ENCODE peak calls at places on chromosomes 7 and 10, in eight cellular contexts. One of them, this sample, is unnamed.

GRCh38 chr7:104230606-104231005 is 22.8 kb upstream of the ORC5 start:
- DNase-seq in A549: no peak
- DNase-seq in HepG2: no peak
- DNase-seq in HCT116: no peak
- DNase-seq in K562: no peak
- DNase-seq in NB4: no peak
- DNase-seq in H1: no peak
- DNase-seq in GM12878: no peak
- DNase-seq in this sample: no peak

GRCh38 chr10:110067960-110068770 is 60.4 kb downstream of the ADD3 start:
- DNase-seq in A549: no peak
- DNase-seq in HepG2: peak; percentile 44
- DNase-seq in HCT116: no peak
- DNase-seq in K562: peak; percentile 89
- DNase-seq in NB4: peak; percentile 69
- DNase-seq in H1: no peak
- DNase-seq in GM12878: no peak
- DNase-seq in this sample: no peak

GRCh38 chr7:112118581-112119566 is 87.3 kb downstream of the DOCK4 start:
- DNase-seq in A549: no peak
- DNase-seq in HepG2: no peak
- DNase-seq in HCT116: no peak
- DNase-seq in K562: no peak
- DNase-seq in NB4: no peak
- DNase-seq in H1: no peak
- DNase-seq in GM12878: no peak
- DNase-seq in this sample: no peak

GRCh38 chr7:48748081-48748833 is 176.1 kb upstream of the CDC14C start:
- DNase-seq in A549: no peak
- DNase-seq in HepG2: no peak
- DNase-seq in HCT116: no peak
- DNase-seq in K562: no peak
- DNase-seq in NB4: no peak
- DNase-seq in H1: no peak
- DNase-seq in GM12878: no peak
- DNase-seq in this sample: no peak

GRCh38 chr10:97074256-97075145 is 111.3 kb downstream of the SLIT1 start:
- DNase-seq in A549: no peak
- DNase-seq in HepG2: no peak
- DNase-seq in HCT116: no peak
- DNase-seq in K562: no peak
- DNase-seq in NB4: no peak
- DNase-seq in H1: no peak
- DNase-seq in GM12878: no peak
- DNase-seq in this sample: no peak

GRCh38 chr10:70723771-70724170 is 51.5 kb downstream of the ADAMTS14 start:
- DNase-seq in A549: no peak
- DNase-seq in HepG2: no peak
- DNase-seq in HCT116: no peak
- DNase-seq in K562: no peak
- DNase-seq in NB4: no peak
- DNase-seq in H1: no peak
- DNase-seq in GM12878: no peak
- DNase-seq in this sample: no peak

GRCh38 chr10:132364594-132364970 is 32.4 kb upstream of the PWWP2B start:
- DNase-seq in A549: no peak
- DNase-seq in HepG2: no peak
- DNase-seq in HCT116: no peak
- DNase-seq in K562: no peak
- DNase-seq in NB4: peak; percentile 41
- DNase-seq in H1: no peak
- DNase-seq in GM12878: no peak
- DNase-seq in this sample: no peak

GRCh38 chr7:127858915-127859189 is 172.4 kb downstream of the LRRC4 start:
- DNase-seq in A549: no peak
- DNase-seq in HepG2: no peak
- DNase-seq in HCT116: no peak
- DNase-seq in K562: no peak
- DNase-seq in NB4: no peak
- DNase-seq in H1: no peak
- DNase-seq in GM12878: no peak
- DNase-seq in this sample: no peak

GRCh38 chr10:118907051-118907450 is 122.5 kb upstream of the NANOS1 start:
- DNase-seq in A549: no peak
- DNase-seq in HepG2: no peak
- DNase-seq in HCT116: no peak
- DNase-seq in K562: no peak
- DNase-seq in NB4: no peak
- DNase-seq in H1: no peak
- DNase-seq in GM12878: no peak
- DNase-seq in this sample: no peak

GRCh38 chr10:29248156-29248555 is 40.7 kb upstream of the LYZL1 start:
- DNase-seq in A549: no peak
- DNase-seq in HepG2: no peak
- DNase-seq in HCT116: no peak
- DNase-seq in K562: no peak
- DNase-seq in NB4: no peak
- DNase-seq in H1: no peak
- DNase-seq in GM12878: no peak
- DNase-seq in this sample: no peak

GRCh38 chr7:47610506-47611044 is 28.7 kb upstream of the TNS3 start:
- DNase-seq in A549: peak; percentile 18
- DNase-seq in HepG2: peak; percentile 85
- DNase-seq in HCT116: no peak
- DNase-seq in K562: no peak
- DNase-seq in NB4: no peak
- DNase-seq in H1: no peak
- DNase-seq in GM12878: no peak
- DNase-seq in this sample: no peak

GRCh38 chr7:39336457-39336856 is 229.7 kb upstream of the YAE1 start:
- DNase-seq in A549: no peak
- DNase-seq in HepG2: no peak
- DNase-seq in HCT116: no peak
- DNase-seq in K562: no peak
- DNase-seq in NB4: no peak
- DNase-seq in H1: no peak
- DNase-seq in GM12878: no peak
- DNase-seq in this sample: no peak

GRCh38 chr7:44320794-44321371 is 4.5 kb downstream of the CAMK2B start:
- DNase-seq in A549: no peak
- DNase-seq in HepG2: no peak
- DNase-seq in HCT116: no peak
- DNase-seq in K562: no peak
- DNase-seq in NB4: no peak
- DNase-seq in H1: no peak
- DNase-seq in GM12878: no peak
- DNase-seq in this sample: no peak

GRCh38 chr7:132752431-132752830 is 176.2 kb upstream of the PLXNA4 start:
- DNase-seq in A549: no peak
- DNase-seq in HepG2: no peak
- DNase-seq in HCT116: no peak
- DNase-seq in K562: no peak
- DNase-seq in NB4: no peak
- DNase-seq in H1: no peak
- DNase-seq in GM12878: no peak
- DNase-seq in this sample: no peak

GRCh38 chr7:83347836-83348482 is 185.3 kb upstream of the PCLO start:
- DNase-seq in A549: peak; percentile 1
- DNase-seq in HepG2: no peak
- DNase-seq in HCT116: no peak
- DNase-seq in K562: no peak
- DNase-seq in NB4: no peak
- DNase-seq in H1: no peak
- DNase-seq in GM12878: no peak
- DNase-seq in this sample: peak; percentile 33

GRCh38 chr10:102812213-102812876 is 24.9 kb downstream of the CYP17A1 start:
- DNase-seq in A549: no peak
- DNase-seq in HepG2: no peak
- DNase-seq in HCT116: no peak
- DNase-seq in K562: no peak
- DNase-seq in NB4: peak; percentile 97
- DNase-seq in H1: no peak
- DNase-seq in GM12878: no peak
- DNase-seq in this sample: no peak

GRCh38 chr10:42769653-42770052 is 12.9 kb upstream of the BMS1 start:
- DNase-seq in A549: peak; percentile 31
- DNase-seq in HepG2: no peak
- DNase-seq in HCT116: no peak
- DNase-seq in K562: peak; percentile 66
- DNase-seq in NB4: no peak
- DNase-seq in H1: no peak
- DNase-seq in GM12878: no peak
- DNase-seq in this sample: no peak

GRCh38 chr7:24133691-24134090 is 150.3 kb upstream of the NPY start:
- DNase-seq in A549: no peak
- DNase-seq in HepG2: no peak
- DNase-seq in HCT116: no peak
- DNase-seq in K562: no peak
- DNase-seq in NB4: no peak
- DNase-seq in H1: no peak
- DNase-seq in GM12878: no peak
- DNase-seq in this sample: no peak

GRCh38 chr10:87744606-87745005 is 73.4 kb downstream of the ATAD1 start:
- DNase-seq in A549: no peak
- DNase-seq in HepG2: no peak
- DNase-seq in HCT116: no peak
- DNase-seq in K562: no peak
- DNase-seq in NB4: no peak
- DNase-seq in H1: no peak
- DNase-seq in GM12878: no peak
- DNase-seq in this sample: no peak

GRCh38 chr7:151311294-151311864 is 30.2 kb upstream of the NUB1 start:
- DNase-seq in A549: no peak
- DNase-seq in HepG2: peak; percentile 45
- DNase-seq in HCT116: no peak
- DNase-seq in K562: peak; percentile 79
- DNase-seq in NB4: peak; percentile 72
- DNase-seq in H1: no peak
- DNase-seq in GM12878: no peak
- DNase-seq in this sample: no peak

GRCh38 chr10:11444148-11444516 is 167.3 kb downstream of the USP6NL start:
- DNase-seq in A549: no peak
- DNase-seq in HepG2: no peak
- DNase-seq in HCT116: no peak
- DNase-seq in K562: no peak
- DNase-seq in NB4: no peak
- DNase-seq in H1: no peak
- DNase-seq in GM12878: no peak
- DNase-seq in this sample: no peak

GRCh38 chr7:107563761-107564552 is at the start of the genes COG5 and DUS4L:
- DNase-seq in A549: peak; percentile 66
- DNase-seq in HepG2: peak; percentile 61
- DNase-seq in HCT116: peak; percentile 56
- DNase-seq in K562: peak; percentile 95
- DNase-seq in NB4: peak; percentile 91
- DNase-seq in H1: peak; percentile 50
- DNase-seq in GM12878: peak; percentile 34
- DNase-seq in this sample: peak; percentile 89
- TF ChIP-seq POLR2A in A549: peak; percentile 92
- TF ChIP-seq POLR2A in HepG2: peak; percentile 97
- TF ChIP-seq POLR2A in HCT116: peak; percentile 75
- TF ChIP-seq POLR2A in K562: peak; percentile 94
- TF ChIP-seq POLR2A in NB4: peak; percentile 91
- TF ChIP-seq POLR2A in H1: peak; percentile 96
- TF ChIP-seq POLR2A in GM12878: peak; percentile 98
- TF ChIP-seq POLR2A in this sample: peak; percentile 88

DNA sequence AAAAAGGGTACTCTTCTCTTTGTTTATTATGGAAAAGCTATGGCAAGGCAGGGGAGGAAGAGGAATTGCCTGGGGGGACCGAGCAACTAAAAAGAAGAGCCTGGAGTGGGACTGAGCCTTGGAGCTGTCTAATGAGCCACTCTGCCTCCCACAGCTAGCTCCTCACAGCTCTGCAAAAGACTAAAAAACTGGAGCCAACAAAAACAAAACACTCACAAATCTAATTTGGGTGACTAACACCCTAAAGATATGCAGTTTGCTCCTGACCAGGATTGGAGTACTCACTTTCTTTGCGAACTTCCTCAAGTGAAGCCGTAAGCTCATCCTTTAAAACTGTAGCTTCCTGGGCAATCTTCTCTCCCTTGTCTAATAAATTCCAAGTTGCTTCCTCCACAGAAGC is 89.4 kb downstream of the CTNNA3 start:
- DNase-seq in A549: no peak
- DNase-seq in HepG2: no peak
- DNase-seq in HCT116: no peak
- DNase-seq in K562: no peak
- DNase-seq in NB4: no peak
- DNase-seq in H1: no peak
- DNase-seq in GM12878: no peak
- DNase-seq in this sample: peak; percentile 61
- TF ChIP-seq MAX in A549: no peak
- TF ChIP-seq MAX in HepG2: no peak
- TF ChIP-seq MAX in HCT116: no peak
- TF ChIP-seq MAX in K562: no peak
- TF ChIP-seq MAX in NB4: no peak
- TF ChIP-seq MAX in H1: no peak
- TF ChIP-seq MAX in GM12878: no peak
- TF ChIP-seq MAX in this sample: no peak

DNA sequence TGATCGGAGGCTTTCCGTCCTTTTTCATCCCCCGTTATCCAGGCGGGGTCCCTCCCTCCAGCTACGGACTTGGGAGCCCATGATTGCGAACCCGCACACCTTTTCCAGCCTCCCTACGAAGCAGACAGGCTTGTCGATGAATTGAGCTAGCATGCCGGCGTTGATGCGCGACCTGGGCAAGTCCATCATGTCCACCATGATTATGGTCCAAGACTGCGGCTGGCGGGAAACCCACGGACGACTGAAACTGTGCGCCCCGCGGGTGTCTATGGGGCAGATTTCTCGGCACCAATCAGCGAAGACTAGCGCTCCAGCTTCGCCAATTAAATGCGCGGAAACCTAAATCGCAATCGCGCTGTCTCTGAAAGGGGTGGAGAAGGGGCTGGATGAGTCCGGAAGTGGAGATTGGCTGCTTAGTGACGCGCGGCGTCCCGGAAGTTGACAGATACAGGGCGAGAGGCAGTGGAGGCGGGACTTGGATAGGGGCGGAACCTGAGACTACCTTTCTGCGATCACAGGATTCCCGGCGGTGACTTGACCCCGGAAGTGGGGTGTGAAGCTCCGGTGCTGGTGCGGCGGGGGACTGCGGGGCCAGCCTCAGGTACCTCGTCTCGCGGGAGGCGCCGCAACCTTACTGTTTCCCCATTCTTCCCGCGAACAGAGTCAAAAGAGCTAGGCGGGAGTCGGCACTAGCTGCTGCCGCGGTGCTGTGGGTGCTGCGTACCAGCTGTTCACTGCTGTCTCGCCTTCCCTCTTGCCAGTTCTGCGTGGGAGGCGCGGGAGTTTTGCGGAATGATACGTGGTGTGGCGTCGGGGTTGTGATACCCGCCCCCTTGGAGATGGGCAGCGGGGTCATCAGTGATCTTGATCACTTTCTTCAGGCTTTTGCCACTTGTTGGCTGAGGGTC is at the start of gene UMAD1:
- DNase-seq in A549: peak; percentile 93
- DNase-seq in HepG2: peak; percentile 99
- DNase-seq in HCT116: peak; percentile 99
- DNase-seq in K562: peak; percentile 100
- DNase-seq in NB4: peak; percentile 100
- DNase-seq in H1: peak; percentile 99
- DNase-seq in GM12878: peak; percentile 99
- DNase-seq in this sample: peak; percentile 98
- TF ChIP-seq POLR2A in A549: peak; percentile 85
- TF ChIP-seq POLR2A in HepG2: peak; percentile 76
- TF ChIP-seq POLR2A in HCT116: peak; percentile 91
- TF ChIP-seq POLR2A in K562: peak; percentile 91
- TF ChIP-seq POLR2A in NB4: peak; percentile 93
- TF ChIP-seq POLR2A in H1: peak; percentile 92
- TF ChIP-seq POLR2A in GM12878: peak; percentile 95
- TF ChIP-seq POLR2A in this sample: peak; percentile 78

GRCh38 chr7:143458263-143458662 is 15.0 kb downstream of the TAS2R60 start:
- DNase-seq in A549: no peak
- DNase-seq in HepG2: no peak
- DNase-seq in HCT116: no peak
- DNase-seq in K562: no peak
- DNase-seq in NB4: no peak
- DNase-seq in H1: no peak
- DNase-seq in GM12878: no peak
- DNase-seq in this sample: no peak
- TF ChIP-seq MAX in A549: no peak
- TF ChIP-seq MAX in HepG2: no peak
- TF ChIP-seq MAX in HCT116: no peak
- TF ChIP-seq MAX in K562: no peak
- TF ChIP-seq MAX in NB4: no peak
- TF ChIP-seq MAX in H1: no peak
- TF ChIP-seq MAX in GM12878: no peak
- TF ChIP-seq MAX in this sample: no peak

This sample was measured in endothelial cell of umbilical vein.